ENCODE peak calls at places on chromosome 19, in seven cellular contexts. P, X, E, W, M, L and J are unnamed samples.

GRCh38 chr19:10603873-10604459 is 16.9 kb upstream of the AP1M2 start:
- DNase-seq in P (peak; percentile 51), X (no peak), E (peak; percentile 36), W (peak; percentile 70), M (peak; percentile 5), L (no peak), J (no peak)

GRCh38 chr19:41595258-41595889 is 19.4 kb downstream of the CEACAM21 start:
- DNase-seq in P (peak; percentile 62), X (peak; percentile 79), E (no peak), W (peak; percentile 40), M (peak; percentile 62), L (no peak), J (no peak)

GRCh38 chr19:31135841-31136240 is 213.4 kb downstream of the TSHZ3 start:
- DNase-seq in P (no peak), X (no peak), E (no peak), W (no peak), M (no peak), L (no peak), J (no peak)

GRCh38 chr19:51259348-51260245 is 8.7 kb downstream of the SIGLECL1 start:
- DNase-seq in P (peak; percentile 23), X (peak; percentile 17), E (peak; percentile 27), W (peak; percentile 12), M (peak; percentile 48), L (no peak), J (no peak)

GRCh38 chr19:45103200-45103624 is 10.2 kb downstream of the PPP1R37 start:
- DNase-seq in P (peak; percentile 42), X (peak; percentile 29), E (no peak), W (no peak), M (no peak), L (no peak), J (no peak)

GRCh38 chr19:48991823-48992570 is 1.1 kb downstream of the GYS1 start:
- DNase-seq in P (peak; percentile 86), X (peak; percentile 81), E (peak; percentile 85), W (no peak), M (peak; percentile 59), L (no peak), J (peak; percentile 58)

GRCh38 chr19:12194827-12195500 is 32.1 kb downstream of the ZNF136 start:
- DNase-seq in P (peak; percentile 91), X (peak; percentile 75), E (peak; percentile 83), W (no peak), M (peak; percentile 91), L (no peak), J (peak; percentile 92)

GRCh38 chr19:45801603-45802175 is 9.0 kb upstream of the DMWD start:
- DNase-seq in P (no peak), X (no peak), E (no peak), W (no peak), M (no peak), L (no peak), J (no peak)

GRCh38 chr19:14101003-14101545 is 10.5 kb upstream of the SAMD1 start:
- DNase-seq in P (no peak), X (no peak), E (no peak), W (no peak), M (no peak), L (no peak), J (no peak)

GRCh38 chr19:42596391-42597071 is 1.8 kb upstream of the CEACAM8 start:
- DNase-seq in P (peak; percentile 44), X (peak; percentile 7), E (no peak), W (no peak), M (peak; percentile 70), L (no peak), J (peak; percentile 71)

GRCh38 chr19:1467512-1468273 is 11.3 kb downstream of the C19orf25 start:
- DNase-seq in P (no peak), X (no peak), E (no peak), W (no peak), M (no peak), L (no peak), J (no peak)

GRCh38 chr19:11418518-11419506 is at the start of gene RGL3:
- DNase-seq in P (peak; percentile 73), X (no peak), E (peak; percentile 43), W (no peak), M (peak; percentile 95), L (no peak), J (no peak)

GRCh38 chr19:41521860-41522555 is 54.0 kb upstream of the CEACAM21 start:
- DNase-seq in P (no peak), X (no peak), E (no peak), W (no peak), M (peak; percentile 51), L (no peak), J (peak; percentile 41)

GRCh38 chr19:51714848-51715247 is 8.9 kb downstream of the HAS1 start:
- DNase-seq in P (no peak), X (no peak), E (no peak), W (no peak), M (no peak), L (no peak), J (no peak)

GRCh38 chr19:51824603-51825002 is 29.6 kb downstream of the FPR3 start:
- DNase-seq in P (no peak), X (no peak), E (peak; percentile 27), W (no peak), M (no peak), L (no peak), J (no peak)

GRCh38 chr19:44807162-44807561 is 1.7 kb upstream of the BCAM start:
- DNase-seq in P (peak; percentile 66), X (no peak), E (no peak), W (no peak), M (no peak), L (no peak), J (peak; percentile 77)

GRCh38 chr19:54573330-54573872 is at the start of gene LILRA2:
- DNase-seq in P (peak; percentile 65), X (no peak), E (no peak), W (no peak), M (no peak), L (no peak), J (no peak)

GRCh38 chr19:51185069-51185867 is 39.6 kb upstream of the CD33 start:
- DNase-seq in P (no peak), X (no peak), E (no peak), W (no peak), M (no peak), L (no peak), J (no peak)

GRCh38 chr19:11539495-11540365 is 1.1 kb downstream of the CNN1 start:
- DNase-seq in P (no peak), X (peak; percentile 22), E (peak; percentile 41), W (no peak), M (peak; percentile 83), L (no peak), J (peak; percentile 43)

GRCh38 chr19:50315773-50316448 is 13.3 kb downstream of the KCNC3 start:
- DNase-seq in P (no peak), X (no peak), E (no peak), W (no peak), M (peak; percentile 84), L (no peak), J (no peak)

GRCh38 chr19:3029070-3029923 is at the start of gene TLE2:
- DNase-seq in P (no peak), X (no peak), E (no peak), W (no peak), M (peak; percentile 69), L (no peak), J (no peak)

GRCh38 chr19:55738302-55738701 is at the start of gene NLRP9:
- DNase-seq in P (no peak), X (no peak), E (no peak), W (no peak), M (no peak), L (no peak), J (no peak)

DNA sequence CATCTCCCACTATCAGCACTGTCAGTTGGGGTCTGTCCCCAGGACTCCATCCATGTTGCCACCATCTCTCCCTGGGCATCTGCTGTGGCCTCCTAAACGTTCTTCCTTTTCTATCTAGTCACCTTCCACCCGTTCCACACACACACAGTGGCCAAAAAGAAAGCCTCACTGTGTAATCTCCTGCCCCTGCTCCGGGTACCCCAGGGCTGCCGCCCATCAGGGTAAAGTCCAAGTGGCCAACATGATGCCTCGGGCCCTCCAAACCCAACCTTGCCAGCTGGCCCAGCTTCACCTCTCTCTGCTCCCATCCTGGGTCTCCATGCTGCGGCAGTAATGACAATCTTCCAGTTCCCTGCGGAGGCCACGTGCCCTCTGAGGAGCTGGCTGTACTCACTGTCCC is 29.4 kb upstream of the PEG3 start:
- DNase-seq in P (no peak), X (no peak), E (no peak), W (no peak), M (no peak), L (no peak), J (no peak)
- H3K9me3 ChIP-seq in P (no peaks in the 10 kb centered on the region), X (no peaks in the 10 kb centered on the region), E (peaks cover 17% of the 10 kb centered on the region), W (no peaks in the 10 kb centered on the region), M (no peaks in the 10 kb centered on the region), L (no peaks in the 10 kb centered on the region), J (peaks cover 59% of the 10 kb centered on the region)

DNA sequence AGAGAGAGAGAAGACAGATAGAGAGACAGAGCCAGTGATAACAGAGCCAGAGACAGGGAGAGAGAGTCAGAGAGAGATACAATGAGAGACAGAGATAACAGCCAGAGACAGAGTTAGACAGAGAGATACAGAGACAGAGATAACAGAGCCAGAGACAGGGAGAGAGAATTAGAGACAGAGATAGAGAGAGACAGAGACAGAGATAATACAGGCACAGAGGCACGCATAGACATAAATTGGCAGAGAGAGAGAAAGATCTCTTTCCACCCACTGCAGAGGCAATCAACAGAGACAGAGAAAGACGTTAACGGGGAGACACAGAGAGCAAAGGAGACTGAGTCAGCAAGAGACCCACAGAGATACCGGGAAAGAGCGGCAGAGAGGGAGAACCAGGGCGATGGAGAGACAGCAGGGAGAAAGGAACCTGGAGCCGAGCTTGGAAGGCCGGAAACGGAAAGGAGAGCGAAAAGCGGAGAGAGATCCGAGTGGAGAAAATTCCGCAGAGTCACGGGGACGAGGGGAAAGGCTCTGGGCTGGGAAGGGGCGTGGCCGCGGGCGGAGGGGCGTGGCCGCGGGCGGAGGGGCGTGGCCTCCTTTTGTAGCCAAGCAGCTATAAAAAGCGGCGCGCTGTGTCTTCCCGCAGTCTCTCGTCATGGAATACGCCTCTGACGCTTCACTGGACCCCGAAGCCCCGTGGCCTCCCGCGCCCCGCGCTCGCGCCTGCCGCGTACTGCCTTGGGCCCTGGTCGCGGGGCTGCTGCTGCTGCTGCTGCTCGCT is at the start of gene TNFSF9:
- DNase-seq in P (peak; percentile 94), X (peak; percentile 79), E (peak; percentile 83), W (no peak), M (peak; percentile 90), L (no peak), J (peak; percentile 96)
- H3K4me1 ChIP-seq in P (peaks cover 16% of the 10 kb centered on the region), X (peaks cover 5% of the 10 kb centered on the region), E (peaks cover 16% of the 10 kb centered on the region), W (peaks cover 34% of the 10 kb centered on the region), M (no peaks in the 10 kb centered on the region), L (peaks cover 23% of the 10 kb centered on the region), J (peaks cover 9% of the 10 kb centered on the region)

GRCh38 chr19:27844261-27844660 is 1368.7 kb downstream of the UQCRFS1 start:
- DNase-seq in P (no peak), X (no peak), E (no peak), W (no peak), M (no peak), L (no peak), J (no peak)
- H3K9me3 ChIP-seq in P (no peaks in the 10 kb centered on the region), X (no peaks in the 10 kb centered on the region), E (peaks cover 38% of the 10 kb centered on the region), W (no peaks in the 10 kb centered on the region), M (no peaks in the 10 kb centered on the region), L (peaks cover 31% of the 10 kb centered on the region), J (peaks cover 53% of the 10 kb centered on the region)

DNA sequence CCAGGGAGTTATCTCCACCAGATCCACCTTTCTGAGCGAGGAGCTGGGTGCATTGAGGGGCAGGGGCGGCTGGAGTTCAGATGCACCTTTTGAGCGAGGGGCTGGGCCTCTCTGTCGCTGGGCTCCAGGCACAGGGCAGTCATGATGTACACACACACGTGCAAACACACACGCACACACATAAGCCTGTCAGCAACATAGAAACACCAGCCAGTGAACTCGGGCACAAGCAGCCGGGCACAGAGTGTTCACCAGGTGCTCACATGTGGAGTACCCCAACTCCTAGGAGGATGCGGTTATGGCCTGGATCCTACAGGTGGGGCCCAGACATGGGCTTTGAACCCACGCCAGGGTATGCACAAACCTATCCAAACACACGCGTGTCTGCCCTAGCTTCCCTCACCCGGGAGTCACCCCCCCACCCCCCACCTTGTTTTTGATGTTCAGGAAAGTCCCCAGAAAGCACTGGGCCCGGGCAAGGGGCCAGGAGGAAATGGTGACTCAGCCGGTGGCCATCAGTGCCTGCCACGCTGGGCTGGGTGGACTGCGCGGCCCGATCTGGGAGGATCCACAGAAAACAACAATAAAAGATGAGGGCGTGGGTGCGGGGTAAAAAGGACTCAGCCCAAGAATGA is 13.3 kb downstream of the ARRDC2 start:
- DNase-seq in P (peak; percentile 88), X (peak; percentile 71), E (peak; percentile 93), W (no peak), M (no peak), L (no peak), J (peak; percentile 84)
- H3K4me1 ChIP-seq in P (peaks cover 79% of the 10 kb centered on the region), X (peaks cover 23% of the 10 kb centered on the region), E (peaks cover 73% of the 10 kb centered on the region), W (peaks cover 17% of the 10 kb centered on the region), M (peaks cover 12% of the 10 kb centered on the region), L (peaks cover 72% of the 10 kb centered on the region), J (peaks cover 26% of the 10 kb centered on the region)